ENCODE peak calls at places on chromosomes 7 and 10, in eight cellular contexts. J is HepG2, Z is A549, K is endothelial cell of umbilical vein, F is HCT116, P is K562, O is GM12878, L is H1. I is an unnamed sample.

GRCh38 chr7:132422502-132423101 is 153.7 kb downstream of the PLXNA4 start:
- DNase-seq in Z (no peak), K (peak), J (no peak), L (no peak), O (no peak), F (no peak), P (no peak), I (no peak)

GRCh38 chr7:143279186-143280098 is 5.3 kb upstream of the TMEM139 start:
- DNase-seq in O (no peak), L (no peak), K (peak), F (no peak), J (peak), Z (peak), P (no peak), I (no peak)

GRCh38 chr10:75191821-75192568 is 18.6 kb upstream of the VDAC2 start:
- DNase-seq in O (no peak), P (peak), J (peak), K (peak), Z (peak), L (no peak), F (no peak), I (peak)

GRCh38 chr10:43921478-43921877 is 272.8 kb upstream of the ZNF32 start:
- DNase-seq in L (no peak), Z (no peak), O (no peak), J (no peak), K (no peak), F (no peak), P (no peak), I (no peak)

GRCh38 chr10:80408198-80409085 is at the start of gene PRXL2A:
- DNase-seq in K (peak), P (peak), J (peak), O (no peak), Z (peak), F (no peak), L (peak), I (peak)

GRCh38 chr10:22712959-22713852 is 1.2 kb downstream of the PIP4K2A start:
- DNase-seq in P (peak), O (no peak), Z (no peak), J (peak), F (no peak), L (no peak), K (peak), I (peak)

GRCh38 chr7:107878636-107879035 is 12.3 kb upstream of the DLD start:
- DNase-seq in K (no peak), P (no peak), L (no peak), Z (no peak), F (no peak), O (no peak), J (no peak), I (no peak)

GRCh38 chr10:78432582-78432981 is 398.9 kb downstream of the RPS24 start:
- DNase-seq in Z (no peak), K (no peak), L (no peak), P (no peak), O (no peak), F (no peak), J (peak), I (peak)

GRCh38 chr7:48742046-48742445 is 182.3 kb upstream of the CDC14C start:
- DNase-seq in Z (no peak), F (no peak), L (no peak), O (no peak), P (no peak), K (no peak), J (no peak), I (no peak)

GRCh38 chr10:21230219-21230618 is 295.3 kb downstream of the SKIDA1 start:
- DNase-seq in P (no peak), K (no peak), L (no peak), F (no peak), O (peak), Z (no peak), J (no peak), I (no peak)

GRCh38 chr10:69287181-69287580 is 8.9 kb downstream of the HK1 start:
- DNase-seq in K (no peak), Z (no peak), F (no peak), P (no peak), O (no peak), J (no peak), L (no peak), I (no peak)

GRCh38 chr7:101915000-101915399 is 97.6 kb downstream of the CUX1 start:
- DNase-seq in L (no peak), K (no peak), F (no peak), Z (no peak), O (no peak), P (no peak), J (no peak), I (no peak)

GRCh38 chr10:70303731-70304130 is 19.9 kb upstream of the NPFFR1 start:
- DNase-seq in J (no peak), F (no peak), P (no peak), K (no peak), O (no peak), L (no peak), Z (no peak), I (no peak)

GRCh38 chr7:21304836-21305235 is 123.0 kb upstream of the SP4 start:
- DNase-seq in J (no peak), O (no peak), K (no peak), P (no peak), F (no peak), Z (no peak), L (no peak), I (no peak)

GRCh38 chr10:19817251-19818046 is 1.2 kb downstream of the PLXDC2 start:
- DNase-seq in L (peak), K (no peak), Z (no peak), P (no peak), F (no peak), O (no peak), J (no peak), I (no peak)

GRCh38 chr10:103853428-103854264 is 1.7 kb downstream of the SH3PXD2A start:
- DNase-seq in F (no peak), J (peak), L (no peak), O (no peak), P (no peak), Z (no peak), K (no peak), I (no peak)

GRCh38 chr7:74567318-74567668 is 90.2 kb upstream of the GTF2I start:
- DNase-seq in L (no peak), J (no peak), P (no peak), Z (no peak), O (no peak), F (no peak), K (no peak), I (no peak)
- H3K4me3 ChIP-seq in L (no peak), J (no peak), P (no peak), Z (no peak), O (no peak), F (no peak), K (no peak), I (no peak)

DNA sequence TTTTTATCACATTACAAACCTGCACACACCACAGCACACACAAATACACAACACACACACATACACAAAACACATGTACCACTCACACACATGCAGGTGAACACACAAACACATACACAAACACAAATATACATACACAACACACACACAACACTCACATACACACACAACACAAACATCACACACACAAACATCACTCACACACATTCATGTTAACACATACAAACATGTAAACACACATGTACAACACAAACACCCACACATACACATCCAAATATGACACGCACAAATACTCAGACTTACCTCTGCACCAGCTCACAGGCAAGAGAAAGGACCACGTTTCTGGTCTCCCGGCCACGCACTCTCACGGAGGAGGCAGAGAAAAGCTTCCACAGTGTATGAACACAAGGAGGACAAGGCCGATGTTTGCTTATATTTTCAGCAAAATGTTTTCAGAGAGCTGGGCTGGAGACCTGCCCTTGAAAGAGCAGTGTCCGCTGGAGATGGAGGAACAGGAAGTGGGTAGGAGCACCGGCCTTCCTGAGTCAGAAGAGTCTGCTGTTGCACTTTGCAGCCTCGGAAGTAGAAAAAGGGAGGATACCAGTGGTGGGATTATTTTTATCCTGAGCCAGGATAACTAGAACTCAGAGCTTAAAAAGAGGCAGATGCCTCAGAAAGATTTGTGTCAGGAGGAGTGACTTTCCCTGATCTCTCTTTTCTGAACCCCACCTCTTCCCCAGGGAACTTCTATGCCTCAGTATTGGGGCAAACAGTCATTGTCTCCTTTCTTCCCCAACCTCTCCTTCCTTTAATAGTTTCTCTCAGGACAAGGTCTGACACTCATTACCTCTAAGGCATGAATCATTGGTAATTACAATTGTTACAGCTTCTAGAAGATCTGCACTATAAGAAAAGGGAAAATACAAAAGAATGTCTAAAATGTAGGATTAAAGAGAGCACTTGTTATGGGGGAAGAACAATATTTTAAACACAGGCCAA is at the start of gene GIMAP6:
- DNase-seq in J (no peak), O (peak), Z (no peak), F (no peak), K (peak), P (peak), L (no peak), I (peak)
- TF ChIP-seq POLR2A in J (no peak), O (peak), Z (no peak), F (no peak), K (peak), P (no peak), L (no peak), I (no peak)

GRCh38 chr7:105304040-105304895 is 84.5 kb downstream of the SRPK2 start:
- DNase-seq in K (no peak), P (no peak), Z (peak), O (peak), J (peak), L (no peak), F (peak), I (peak)

GRCh38 chr7:105305633-105306032 is 83.1 kb downstream of the SRPK2 start:
- DNase-seq in J (no peak), O (no peak), L (no peak), K (no peak), Z (no peak), P (no peak), F (no peak), I (no peak)

GRCh38 chr7:105309235-105310156 is 79.2 kb downstream of the SRPK2 start:
- DNase-seq in L (no peak), O (no peak), P (peak), F (no peak), J (no peak), Z (no peak), K (no peak), I (peak)

GRCh38 chr7:105307163-105307672 is 81.5 kb downstream of the SRPK2 start:
- DNase-seq in L (no peak), J (no peak), K (no peak), Z (no peak), O (no peak), P (no peak), F (no peak), I (no peak)

GRCh38 chr7:105306160-105306784 is 82.4 kb downstream of the SRPK2 start:
- DNase-seq in Z (no peak), L (no peak), F (no peak), O (no peak), K (peak), J (no peak), P (no peak), I (no peak)
- TF ChIP-seq MAX in Z (no peak), L (no peak), F (no peak), O (no peak), K (no peak), J (no peak), P (no peak), I (no peak)

GRCh38 chr10:101001225-101002035 is 1.8 kb downstream of the LZTS2 start:
- DNase-seq in O (no peak), Z (no peak), J (no peak), F (no peak), K (peak), P (peak), L (no peak), I (no peak)
- H3K4me3 ChIP-seq in O (no peak), Z (no peak), J (peak), F (no peak), K (peak), P (peak), L (no peak), I (no peak)

DNA sequence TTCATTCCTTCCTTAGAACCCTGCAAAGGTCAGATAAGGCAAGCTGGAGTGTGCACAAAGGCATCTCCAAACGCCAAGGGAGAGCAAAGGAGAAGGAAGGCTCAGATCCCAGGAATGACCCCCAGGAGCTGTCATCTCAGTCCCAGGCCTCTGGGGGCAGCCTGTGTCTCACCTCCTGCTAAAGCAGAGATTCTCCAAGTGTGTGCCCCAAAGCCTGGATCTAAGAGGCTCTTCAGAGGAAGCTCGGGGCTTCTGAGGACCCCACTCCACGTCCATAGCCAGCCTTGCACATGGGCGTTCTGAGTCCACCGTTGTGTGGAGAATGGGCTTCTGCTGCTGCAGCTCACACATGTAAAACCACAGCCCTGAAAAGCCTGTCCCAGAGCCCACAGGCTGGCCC is 5.1 kb upstream of the GRID1 start:
- DNase-seq in J (no peak), F (no peak), Z (no peak), L (no peak), P (no peak), K (no peak), O (no peak), I (no peak)
- TF ChIP-seq POLR2A in J (no peak), F (no peak), Z (no peak), L (no peak), P (no peak), K (no peak), O (no peak), I (no peak)

DNA sequence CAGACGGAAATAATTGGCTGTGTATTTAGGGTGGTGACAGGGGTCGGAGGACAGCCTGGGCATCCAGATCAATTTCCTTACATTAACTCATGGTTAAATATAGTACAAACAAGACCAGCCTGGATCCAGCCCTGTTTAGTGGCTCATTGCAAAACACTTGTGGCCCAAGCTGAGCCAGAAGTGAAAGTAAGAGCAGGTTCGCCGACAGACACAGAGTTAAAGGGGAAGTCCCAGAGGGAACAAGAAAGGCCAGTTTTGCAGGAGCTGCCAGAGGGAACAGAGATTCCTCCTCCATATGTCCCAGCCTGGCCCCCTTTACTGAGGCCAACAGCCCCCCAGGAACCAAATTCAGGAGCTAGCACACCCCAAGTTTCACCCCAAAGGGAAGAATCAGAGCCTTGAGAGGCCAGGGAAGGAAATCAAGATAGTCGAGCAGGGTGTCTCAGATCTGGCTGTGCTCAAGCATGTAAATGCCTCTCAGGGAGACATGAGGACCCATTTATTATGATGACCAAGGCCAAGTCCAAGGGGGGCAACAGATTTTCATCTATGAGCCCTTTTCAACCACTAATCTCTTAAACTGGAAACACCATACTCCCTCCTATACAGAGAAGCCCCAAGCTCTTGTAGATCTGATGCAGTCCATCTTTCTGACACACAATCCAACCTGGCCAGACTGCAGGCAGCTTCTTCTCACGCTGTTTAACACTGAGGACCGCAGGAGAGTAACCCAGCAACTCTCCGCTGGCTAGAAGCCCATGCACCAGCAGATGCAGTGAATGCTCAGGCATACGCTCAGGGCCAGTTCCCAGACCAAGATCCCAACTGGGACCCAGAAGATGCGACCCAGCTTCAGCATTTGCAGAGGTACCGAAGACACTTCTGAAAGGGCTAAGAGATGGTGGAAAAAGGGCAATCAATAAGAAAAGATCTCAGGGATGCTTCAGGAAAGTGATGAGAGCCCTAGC is 15.9 kb upstream of the ADCK2 start:
- DNase-seq in Z (no peak), L (no peak), J (peak), P (no peak), K (peak), F (no peak), O (no peak), I (peak)
- TF ChIP-seq MAX in Z (no peak), L (no peak), J (no peak), P (no peak), K (no peak), F (no peak), O (no peak), I (no peak)